ENCODE peak calls at places on chromosomes 13 and 19, in four cellular contexts. K, C, L and E are unnamed samples.
A peak's percentile ranks its signal among the peaks of the same experiment; 100 is the strongest.

GRCh38 chr19:13881692-13882418 is 4.9 kb downstream of the NANOS3 start:
- DNase-seq in C (peak; percentile 39), K (no peak), L (no peak), E (peak; percentile 54)

GRCh38 chr13:30934381-30934780 is 1.9 kb downstream of the TEX26 start:
- DNase-seq in L (no peak), K (peak; percentile 66), C (peak; percentile 14), E (peak; percentile 79)

GRCh38 chr19:13119654-13120053 is 1.6 kb downstream of the NACC1 start:
- DNase-seq in L (no peak), K (peak; percentile 20), C (no peak), E (no peak)

GRCh38 chr13:42807236-42807635 is 25.9 kb downstream of the FAM216B start:
- DNase-seq in C (peak; percentile 20), K (no peak), L (no peak), E (no peak)

GRCh38 chr19:46250057-46250456 is 20.5 kb downstream of the IGFL1 start:
- DNase-seq in L (no peak), K (no peak), C (no peak), E (no peak)

GRCh38 chr13:98802999-98803666 is 50.7 kb upstream of the SLC15A1 start:
- DNase-seq in C (no peak), L (no peak), K (no peak), E (no peak)

GRCh38 chr19:2191456-2191931 is 27.8 kb downstream of the DOT1L start:
- DNase-seq in C (no peak), L (no peak), K (no peak), E (no peak)

GRCh38 chr13:47046706-47047105 is 149.9 kb upstream of the HTR2A start:
- DNase-seq in K (no peak), C (no peak), L (no peak), E (no peak)

GRCh38 chr13:27339299-27339698 is 68.7 kb downstream of the RASL11A start:
- DNase-seq in L (no peak), K (peak; percentile 86), C (peak; percentile 42), E (peak; percentile 90)

GRCh38 chr13:111861766-111862366 is 205.1 kb upstream of the SOX1 start:
- DNase-seq in C (no peak), K (no peak), L (no peak), E (no peak)

GRCh38 chr13:39781381-39781780 is 125.9 kb downstream of the COG6 start:
- DNase-seq in C (no peak), K (no peak), L (no peak), E (no peak)

GRCh38 chr19:4988770-4989251 is 19.9 kb downstream of the KDM4B start:
- DNase-seq in K (no peak), C (peak; percentile 88), L (no peak), E (peak; percentile 93)

GRCh38 chr19:4986471-4986888 is 17.6 kb downstream of the KDM4B start:
- DNase-seq in C (no peak), L (no peak), K (no peak), E (no peak)

GRCh38 chr19:4987286-4987685 is 18.4 kb downstream of the KDM4B start:
- DNase-seq in C (no peak), K (no peak), L (no peak), E (peak; percentile 68)

GRCh38 chr19:4986056-4986455 is 17.1 kb downstream of the KDM4B start:
- DNase-seq in K (no peak), L (no peak), C (no peak), E (no peak)

GRCh38 chr19:4987692-4988370 is 18.9 kb downstream of the KDM4B start:
- DNase-seq in L (no peak), K (no peak), C (peak; percentile 59), E (no peak)
- H3K4me1 ChIP-seq in L (peaks cover 4% of the 10 kb centered on the region), K (peaks cover 2% of the 10 kb centered on the region), C (peaks cover 22% of the 10 kb centered on the region), E (peaks cover 2% of the 10 kb centered on the region)

DNA sequence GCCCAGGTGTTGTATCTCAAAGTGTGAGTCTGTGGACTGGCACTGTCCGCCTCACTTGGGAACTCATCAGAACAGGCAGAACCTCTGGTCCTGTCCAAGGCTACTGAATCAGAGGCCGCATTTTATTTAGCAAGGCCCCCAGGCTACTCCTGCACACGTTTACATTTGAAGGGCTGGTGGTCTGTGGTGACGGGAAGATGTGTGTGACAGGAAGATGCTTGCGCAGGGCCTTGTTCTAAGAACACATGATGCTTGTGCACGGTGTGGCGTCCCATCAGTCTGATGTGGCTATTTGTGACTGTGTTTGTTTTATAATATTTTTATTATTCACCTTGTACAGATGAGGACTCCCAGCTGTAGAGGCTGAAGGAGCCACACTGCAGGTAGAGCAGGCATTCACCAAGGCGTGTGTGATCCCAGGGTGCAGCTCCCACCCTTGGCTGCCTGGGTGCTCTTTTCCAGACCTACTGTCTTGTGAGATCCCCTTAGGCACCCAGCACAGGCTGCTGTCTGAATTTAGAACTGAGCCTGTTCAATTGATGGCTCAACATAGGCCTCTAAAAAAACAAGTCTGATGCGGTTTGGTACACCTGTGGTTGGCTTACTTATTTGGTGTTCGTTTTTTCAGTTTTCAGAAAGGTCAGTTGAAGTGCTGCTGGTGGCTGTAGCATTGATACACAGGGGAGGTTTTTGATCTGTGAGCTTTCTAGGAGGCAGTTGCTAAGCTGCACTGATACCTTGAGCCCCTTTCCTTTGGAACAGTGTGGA is 3.1 kb downstream of the SLC25A15 start:
- DNase-seq in C (no peak), K (peak; percentile 17), L (no peak), E (no peak)
- H3K27ac ChIP-seq in C (no peak overlapping the region), K (no peak overlapping the region), L (no peak overlapping the region), E (no peak overlapping the region)

DNA sequence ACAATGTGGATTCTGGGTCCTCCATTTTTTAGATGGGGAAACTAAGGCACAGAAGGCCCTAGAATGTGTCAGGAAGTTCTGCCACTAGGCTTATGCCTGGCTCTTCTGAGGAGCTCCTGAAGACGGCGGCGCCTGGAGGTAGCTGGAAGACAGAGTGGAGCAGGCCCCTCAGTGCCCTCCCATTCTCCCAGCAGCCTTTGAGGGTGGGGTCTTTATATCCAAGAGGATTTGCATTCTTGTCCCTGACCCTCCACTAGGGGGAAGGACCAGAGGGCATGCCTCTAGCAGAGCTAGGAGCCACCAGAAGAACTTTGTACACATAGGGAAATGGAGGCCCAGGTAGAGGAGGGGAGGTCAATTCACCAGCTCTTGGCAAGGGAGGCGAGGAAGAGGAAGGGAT is 9.4 kb downstream of the CELF5 start:
- DNase-seq in L (no peak), C (no peak), K (peak; percentile 42), E (peak; percentile 44)
- H4K5ac ChIP-seq in L (no peak overlapping the region), C (no peak overlapping the region), K (no peak overlapping the region), E (no peak overlapping the region)

GRCh38 chr13:113901231-113901630 is 37.4 kb upstream of the GAS6 start:
- DNase-seq in K (no peak), L (no peak), C (peak; percentile 28), E (no peak)

GRCh38 chr13:113902536-113902935 is 38.7 kb upstream of the GAS6 start:
- DNase-seq in L (no peak), K (no peak), C (peak; percentile 31), E (no peak)

GRCh38 chr13:113898391-113898790 is 34.5 kb upstream of the GAS6 start:
- DNase-seq in L (no peak), K (no peak), C (no peak), E (no peak)

GRCh38 chr13:113901642-113902041 is 37.8 kb upstream of the GAS6 start:
- DNase-seq in K (no peak), C (no peak), L (no peak), E (no peak)

DNA sequence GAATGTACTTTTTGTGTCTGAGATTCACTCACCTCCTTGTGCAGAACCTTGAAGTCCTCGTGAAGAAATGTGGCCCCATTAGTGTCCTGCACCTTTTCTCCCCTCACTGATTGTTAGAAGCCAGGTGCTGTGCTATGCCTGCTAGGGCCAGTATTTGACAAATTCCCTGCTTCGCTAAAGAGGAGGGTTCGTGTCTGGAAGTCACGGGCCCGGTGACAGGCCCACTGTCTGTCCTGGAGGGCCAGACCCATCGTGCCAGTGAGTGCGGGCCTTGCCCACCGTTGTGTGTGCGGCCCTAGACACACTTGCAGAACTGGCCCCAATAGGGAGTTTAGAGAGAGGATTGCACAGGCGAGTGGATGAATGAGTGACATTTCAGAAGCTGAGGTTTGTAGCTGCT is 36.8 kb upstream of the GAS6 start:
- DNase-seq in L (no peak), K (no peak), C (no peak), E (no peak)
- H3K4me1 ChIP-seq in L (no peaks in the 10 kb centered on the region), K (no peaks in the 10 kb centered on the region), C (peaks cover 31% of the 10 kb centered on the region), E (no peaks in the 10 kb centered on the region)

GRCh38 chr13:99977912-99978780 is 3.4 kb upstream of the ZIC2 start:
- DNase-seq in C (no peak), K (peak; percentile 52), L (no peak), E (peak; percentile 76)

GRCh38 chr13:99978781-99979452 is 2.7 kb upstream of the ZIC2 start:
- DNase-seq in C (no peak), L (no peak), K (peak; percentile 91), E (peak; percentile 98)

GRCh38 chr13:99981115-99982020 is at the start of gene ZIC2:
- DNase-seq in C (no peak), L (no peak), K (peak; percentile 85), E (peak; percentile 96)

GRCh38 chr13:99980201-99981114 is 1.1 kb upstream of the ZIC2 start:
- DNase-seq in L (no peak), C (peak; percentile 43), K (peak; percentile 89), E (peak; percentile 93)

DNA sequence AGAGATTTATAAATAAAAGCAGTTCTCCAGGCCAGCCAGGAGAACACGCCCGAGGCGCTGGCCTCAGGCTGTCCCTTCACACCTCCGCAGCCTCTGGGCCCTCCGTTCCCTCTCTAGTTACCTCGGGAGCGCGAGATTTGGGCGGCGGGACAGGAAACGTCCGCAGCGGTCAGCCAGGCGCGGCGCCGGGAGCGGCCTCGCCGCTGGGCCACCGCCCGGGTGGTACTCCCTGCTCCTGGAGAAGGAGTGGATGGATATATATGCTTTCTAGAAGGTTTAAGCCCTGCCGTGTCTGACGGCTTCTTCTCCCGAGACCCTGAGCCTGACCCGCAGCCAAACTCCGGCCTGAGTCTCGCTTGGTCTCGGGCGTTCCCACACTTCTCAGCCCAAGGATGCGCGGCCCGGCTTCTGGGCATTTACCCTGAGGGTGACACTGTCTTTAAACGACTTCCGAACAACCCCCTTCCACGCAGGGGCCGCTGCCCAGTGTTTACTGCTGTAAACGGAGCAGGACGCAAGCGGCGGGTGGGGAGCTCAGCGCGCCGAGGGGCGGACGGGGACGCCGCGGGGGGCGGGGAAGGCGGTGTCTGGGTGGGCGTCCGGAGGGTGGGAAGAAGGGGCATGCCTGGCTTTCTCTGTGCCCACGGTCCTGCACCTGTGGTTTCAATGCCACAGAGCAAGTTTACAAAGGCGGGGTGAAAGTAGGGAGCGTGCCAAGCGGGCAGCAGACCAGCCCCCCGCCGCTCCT is 2.0 kb upstream of the ZIC2 start:
- DNase-seq in C (no peak), L (no peak), K (peak; percentile 70), E (peak; percentile 92)
- H3K27ac ChIP-seq in C (no peak overlapping the region), L (peak overlapping the region; percentile 71), K (no peak overlapping the region), E (peak overlapping the region; percentile 95)

GRCh38 chr19:18010149-18010548 is 2.2 kb downstream of the ARRDC2 start:
- DNase-seq in C (no peak), L (no peak), K (no peak), E (no peak)
- H4K5ac ChIP-seq in C (no peak overlapping the region), L (no peak overlapping the region), K (no peak overlapping the region), E (no peak overlapping the region)